ENCODE peak calls at places on chromosomes 3 and 15, in five cellular contexts. Z is hepatocyte, N is psoas muscle, C is esophagus squamous epithelium, D is stomach. S is an unnamed sample.

GRCh38 chr15:31842532-31843195 is 187.7 kb upstream of the CHRNA7 start:
- DNase-seq in C (no peak), Z (no peak), N (no peak), D (no peak), S (no peak)

GRCh38 chr3:174101244-174101643 is 703.7 kb downstream of the NLGN1 start:
- DNase-seq in N (no peak), D (no peak), C (no peak), Z (no peak), S (no peak)

GRCh38 chr3:11195721-11196332 is 41.5 kb downstream of the HRH1 start:
- DNase-seq in Z (peak; percentile 41), C (no peak), N (no peak), D (no peak), S (no peak)

GRCh38 chr15:85706779-85707518 is 87.8 kb downstream of the KLHL25 start:
- DNase-seq in Z (peak; percentile 43), D (no peak), C (no peak), N (no peak), S (peak; percentile 45)

GRCh38 chr3:11272913-11273574 is 847 bp downstream of the ATG7 start:
- DNase-seq in D (no peak), N (no peak), Z (no peak), C (no peak), S (no peak)

GRCh38 chr3:58058654-58059263 is 50.5 kb downstream of the FLNB start:
- DNase-seq in Z (no peak), D (no peak), N (no peak), C (no peak), S (no peak)

GRCh38 chr15:51132384-51133139 is 37.9 kb upstream of the TNFAIP8L3 start:
- DNase-seq in N (peak; percentile 66), D (no peak), C (no peak), Z (peak; percentile 43), S (no peak)

GRCh38 chr3:17032407-17033034 is 147.8 kb downstream of the PLCL2 start:
- DNase-seq in Z (peak; percentile 62), N (no peak), C (no peak), D (no peak), S (no peak)

GRCh38 chr3:17645074-17645698 is 97.2 kb downstream of the TBC1D5 start:
- DNase-seq in N (no peak), C (no peak), Z (peak; percentile 75), D (no peak), S (no peak)

GRCh38 chr3:140545756-140546155 is 132.1 kb upstream of the TRIM42 start:
- DNase-seq in C (no peak), Z (no peak), N (no peak), D (no peak), S (no peak)

GRCh38 chr15:50506121-50506520 is 40.3 kb downstream of the USP50 start:
- DNase-seq in N (no peak), C (no peak), D (no peak), Z (peak; percentile 4), S (no peak)

GRCh38 chr3:4819761-4820160 is 159.5 kb upstream of the BHLHE40 start:
- DNase-seq in N (no peak), C (no peak), Z (no peak), D (no peak), S (no peak)

GRCh38 chr3:60877188-60877587 is 374.1 kb downstream of the FHIT start:
- DNase-seq in D (no peak), Z (no peak), N (peak; percentile 39), C (no peak), S (no peak)

GRCh38 chr3:174862101-174862500 is 3.0 kb downstream of the NAALADL2 start:
- DNase-seq in Z (peak; percentile 43), C (no peak), N (no peak), D (peak; percentile 60), S (no peak)

GRCh38 chr3:156509209-156510174 is 45.4 kb downstream of the SSR3 start:
- DNase-seq in C (no peak), Z (peak; percentile 75), D (no peak), N (no peak), S (no peak)

GRCh38 chr3:37625051-37625450 is 236.6 kb upstream of the CTDSPL start:
- DNase-seq in D (no peak), N (no peak), Z (no peak), C (no peak), S (no peak)

GRCh38 chr3:62888180-62888579 is 13.0 kb upstream of the CADPS start:
- DNase-seq in N (no peak), D (no peak), Z (peak; percentile 19), C (no peak), S (no peak)

GRCh38 chr3:31167666-31168065 is 273.2 kb upstream of the GADL1 start:
- DNase-seq in Z (no peak), N (no peak), C (no peak), D (no peak), S (no peak)

GRCh38 chr15:55829826-55830225 is 86.9 kb upstream of the PRTG start:
- DNase-seq in N (no peak), D (no peak), Z (no peak), C (no peak), S (no peak)

GRCh38 chr3:188964957-188965356 is 206.8 kb upstream of the TPRG1 start:
- DNase-seq in N (no peak), Z (no peak), C (no peak), D (no peak), S (no peak)

DNA sequence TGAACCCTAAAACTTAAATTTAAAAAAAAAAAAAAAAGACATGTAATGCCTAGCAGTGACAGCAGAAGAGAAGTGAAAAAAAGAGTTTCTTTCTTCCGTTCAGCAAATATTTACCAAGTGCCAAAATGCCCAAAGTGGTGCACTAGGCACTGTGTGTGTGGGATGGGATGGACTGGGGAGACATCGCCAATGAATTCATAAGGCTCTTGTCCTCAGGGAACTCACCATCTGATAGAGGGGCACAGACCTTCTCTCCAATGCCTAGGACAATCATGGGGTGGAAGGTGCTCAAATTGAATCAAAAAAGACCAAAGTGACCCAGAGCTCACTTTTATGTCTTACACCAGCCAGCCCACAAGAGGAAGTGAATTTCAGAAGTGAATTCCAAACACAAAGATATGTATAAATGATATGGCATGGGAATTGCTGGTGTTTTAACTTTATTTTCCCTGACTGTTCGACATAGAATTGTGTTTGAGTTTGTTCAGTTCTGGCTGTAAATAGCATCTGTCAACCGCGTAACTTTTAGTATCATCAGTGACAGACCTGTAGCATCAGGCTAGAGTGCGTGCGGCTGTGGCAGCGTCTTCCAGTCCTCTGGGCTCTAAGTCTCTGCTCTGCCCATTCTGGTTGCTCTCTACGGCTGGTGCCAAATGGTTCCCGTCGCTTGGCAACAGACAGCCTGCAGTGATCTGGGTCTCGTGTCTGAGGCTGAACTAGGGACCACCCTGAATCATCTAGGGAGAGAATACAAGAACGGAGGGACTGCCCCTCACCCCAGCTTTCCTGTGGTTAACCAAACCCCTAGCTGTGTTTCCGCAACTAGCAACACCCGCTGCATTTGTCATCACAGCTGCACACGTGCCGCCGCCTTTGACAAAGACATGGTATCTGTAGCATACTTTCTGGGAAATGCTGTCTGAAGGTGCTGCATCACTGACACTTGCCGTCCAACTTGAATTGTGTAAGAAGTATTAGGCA is 154.0 kb upstream of the THBS1 start:
- DNase-seq in D (peak; percentile 46), C (no peak), N (peak; percentile 60), Z (peak; percentile 30), S (peak; percentile 48)
- H3K4me3 ChIP-seq in D (no peak overlapping the region), C (no peak overlapping the region), N (no peak overlapping the region), Z (no peak overlapping the region), S (peak overlapping the region; percentile 26)

GRCh38 chr3:172201990-172202318 is 162.6 kb downstream of the FNDC3B start:
- DNase-seq in C (no peak), N (no peak), Z (peak; percentile 47), D (no peak), S (no peak)
- H3K4me1 ChIP-seq in C (peaks cover 25% of the 10 kb centered on the region), N (peaks cover 40% of the 10 kb centered on the region), Z (peaks cover 48% of the 10 kb centered on the region), D (peaks cover 55% of the 10 kb centered on the region), S (no peaks in the 10 kb centered on the region)

GRCh38 chr15:98754283-98755022 is 106.1 kb downstream of the IGF1R start:
- DNase-seq in D (no peak), N (no peak), C (no peak), Z (no peak), S (no peak)

GRCh38 chr15:98755138-98755537 is 106.8 kb downstream of the IGF1R start:
- DNase-seq in D (no peak), Z (no peak), C (no peak), N (no peak), S (no peak)

GRCh38 chr15:98751767-98752166 is 103.4 kb downstream of the IGF1R start:
- DNase-seq in Z (no peak), D (no peak), N (no peak), C (no peak), S (no peak)

GRCh38 chr15:98755781-98756180 is 107.4 kb downstream of the IGF1R start:
- DNase-seq in C (no peak), N (no peak), Z (no peak), D (no peak), S (no peak)

DNA sequence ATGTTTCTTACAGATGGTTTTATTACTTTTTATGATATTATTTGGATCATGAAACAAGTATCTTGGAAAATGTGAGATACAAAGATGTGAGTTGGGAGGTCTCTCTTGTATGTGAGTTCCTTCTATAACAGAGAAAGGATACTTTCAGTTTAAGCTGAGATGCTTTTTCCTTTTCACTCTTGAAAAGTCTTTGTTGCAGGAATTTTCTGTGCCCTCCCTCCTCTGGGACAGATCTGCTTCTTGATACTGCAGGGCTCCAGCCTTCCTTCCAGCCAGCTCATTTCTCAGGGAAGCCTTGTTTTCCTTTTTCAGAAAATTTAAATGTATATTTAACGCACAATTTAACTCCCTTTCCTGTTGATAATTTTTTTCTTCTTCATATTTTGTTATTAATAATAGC is 105.4 kb downstream of the IGF1R start:
- DNase-seq in N (no peak), D (no peak), C (no peak), Z (no peak), S (no peak)
- H3K4me3 ChIP-seq in N (peak overlapping the region; percentile 36), D (peak overlapping the region; percentile 24), C (peak overlapping the region; percentile 9), Z (no peak overlapping the region), S (no peak overlapping the region)

GRCh38 chr15:26757156-26757555 is 15.7 kb downstream of the GABRB3 start:
- DNase-seq in D (no peak), N (no peak), C (no peak), Z (no peak), S (no peak)

GRCh38 chr15:26758079-26758478 is 14.8 kb downstream of the GABRB3 start:
- DNase-seq in N (no peak), D (no peak), Z (no peak), C (no peak), S (no peak)

DNA sequence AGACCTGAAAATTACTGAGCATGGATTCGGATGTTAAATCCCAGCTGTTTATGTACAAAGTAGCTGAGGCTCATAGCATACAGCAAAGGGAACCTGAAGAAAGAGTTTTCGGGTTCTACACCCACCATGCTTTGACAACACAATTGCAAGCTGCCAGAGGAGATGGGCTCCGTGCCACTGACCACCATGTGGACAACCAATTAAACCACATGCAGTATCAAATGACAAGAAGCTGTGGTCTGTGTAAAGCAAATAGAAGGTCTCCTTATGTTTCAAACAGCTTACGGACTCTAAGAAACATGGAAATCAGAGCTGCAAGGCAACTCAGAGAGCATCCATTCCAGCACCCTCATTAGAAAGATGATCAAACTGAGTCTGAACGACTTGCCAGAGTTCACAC is 12.9 kb downstream of the GABRB3 start:
- DNase-seq in C (no peak), D (no peak), Z (no peak), N (no peak), S (no peak)
- H3K4me1 ChIP-seq in C (no peaks in the 10 kb centered on the region), D (peaks cover 5% of the 10 kb centered on the region), Z (no peaks in the 10 kb centered on the region), N (no peaks in the 10 kb centered on the region), S (no peaks in the 10 kb centered on the region)

DNA sequence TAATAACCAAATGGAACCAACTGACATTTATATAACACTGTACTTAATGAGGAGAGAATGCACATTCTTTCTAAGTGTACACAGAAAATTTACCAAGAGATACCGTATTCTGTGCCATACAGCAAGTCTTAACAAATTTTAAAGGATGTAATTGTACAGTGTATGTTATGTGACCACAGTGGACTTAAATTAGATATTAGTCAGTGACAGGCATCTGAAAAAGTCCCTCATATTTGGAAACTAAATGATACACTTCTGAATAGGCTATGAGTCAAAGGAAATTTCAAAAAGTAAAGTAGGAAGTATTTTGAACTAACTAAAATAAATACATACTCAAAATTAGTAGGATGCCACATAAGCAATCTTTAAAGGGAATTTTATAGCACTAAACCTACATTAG is 59.6 kb upstream of the P3H2 start:
- DNase-seq in C (no peak), Z (no peak), N (no peak), D (no peak), S (no peak)
- H3K4me3 ChIP-seq in C (no peak overlapping the region), Z (no peak overlapping the region), N (no peak overlapping the region), D (no peak overlapping the region), S (no peak overlapping the region)